ENCODE peak calls at places on chromosome 3, in seven cellular contexts. One of them, this sample, is unnamed.

GRCh38 chr3:130841357-130841756 is 52.5 kb upstream of the ATP2C1 start:
- DNase-seq in A549: no peak
- DNase-seq in stomach: no peak
- DNase-seq in lower leg skin: no peak
- DNase-seq in transverse colon: no peak
- DNase-seq in breast epithelium: no peak
- DNase-seq in body of pancreas: no peak
- DNase-seq in this sample: no peak

GRCh38 chr3:125556314-125556713 is 36.3 kb upstream of the SNX4 start:
- DNase-seq in body of pancreas: no peak
- DNase-seq in transverse colon: no peak
- DNase-seq in stomach: no peak
- DNase-seq in A549: no peak
- DNase-seq in lower leg skin: no peak
- DNase-seq in breast epithelium: no peak
- DNase-seq in this sample: no peak

GRCh38 chr3:186519021-186519658 is 25.0 kb downstream of the CRYGS start:
- DNase-seq in transverse colon: no peak
- DNase-seq in body of pancreas: no peak
- DNase-seq in A549: no peak
- DNase-seq in lower leg skin: no peak
- DNase-seq in breast epithelium: no peak
- DNase-seq in stomach: no peak
- DNase-seq in this sample: no peak

GRCh38 chr3:28859897-28860296 is 421.0 kb upstream of the RBMS3 start:
- DNase-seq in transverse colon: no peak
- DNase-seq in body of pancreas: no peak
- DNase-seq in breast epithelium: no peak
- DNase-seq in A549: no peak
- DNase-seq in stomach: no peak
- DNase-seq in lower leg skin: no peak
- DNase-seq in this sample: no peak

GRCh38 chr3:65005481-65005880 is 317.7 kb upstream of the ADAMTS9 start:
- DNase-seq in body of pancreas: no peak
- DNase-seq in lower leg skin: no peak
- DNase-seq in stomach: no peak
- DNase-seq in breast epithelium: no peak
- DNase-seq in A549: no peak
- DNase-seq in transverse colon: no peak
- DNase-seq in this sample: no peak

GRCh38 chr3:125120370-125121122 is 64.7 kb upstream of the HEG1 start:
- DNase-seq in transverse colon: no peak
- DNase-seq in lower leg skin: no peak
- DNase-seq in breast epithelium: no peak
- DNase-seq in stomach: no peak
- DNase-seq in body of pancreas: no peak
- DNase-seq in A549: no peak
- DNase-seq in this sample: no peak

GRCh38 chr3:38141173-38141951 is 2.9 kb downstream of the MYD88 start:
- DNase-seq in A549: no peak
- DNase-seq in breast epithelium: no peak
- DNase-seq in body of pancreas: no peak
- DNase-seq in stomach: no peak
- DNase-seq in lower leg skin: no peak
- DNase-seq in transverse colon: no peak
- DNase-seq in this sample: no peak

GRCh38 chr3:102238362-102238761 is 196.5 kb upstream of the ZPLD1 start:
- DNase-seq in body of pancreas: no peak
- DNase-seq in lower leg skin: no peak
- DNase-seq in breast epithelium: no peak
- DNase-seq in stomach: no peak
- DNase-seq in A549: no peak
- DNase-seq in transverse colon: peak; percentile 22
- DNase-seq in this sample: no peak

GRCh38 chr3:42751609-42752008 is 21.4 kb downstream of the CCDC13 start:
- DNase-seq in A549: no peak
- DNase-seq in lower leg skin: no peak
- DNase-seq in stomach: peak; percentile 25
- DNase-seq in transverse colon: no peak
- DNase-seq in breast epithelium: no peak
- DNase-seq in body of pancreas: no peak
- DNase-seq in this sample: no peak

GRCh38 chr3:41404601-41405000 is 205.3 kb downstream of the CTNNB1 start:
- DNase-seq in transverse colon: no peak
- DNase-seq in lower leg skin: no peak
- DNase-seq in body of pancreas: no peak
- DNase-seq in A549: no peak
- DNase-seq in stomach: no peak
- DNase-seq in breast epithelium: no peak
- DNase-seq in this sample: no peak

GRCh38 chr3:10518506-10519150 is 13.2 kb upstream of the ATP2B2 start:
- DNase-seq in A549: no peak
- DNase-seq in transverse colon: no peak
- DNase-seq in breast epithelium: no peak
- DNase-seq in lower leg skin: no peak
- DNase-seq in stomach: peak; percentile 16
- DNase-seq in body of pancreas: no peak
- DNase-seq in this sample: peak; percentile 15

GRCh38 chr3:43796041-43796596 is 105.4 kb downstream of the ABHD5 start:
- DNase-seq in body of pancreas: no peak
- DNase-seq in lower leg skin: no peak
- DNase-seq in A549: no peak
- DNase-seq in breast epithelium: no peak
- DNase-seq in stomach: no peak
- DNase-seq in transverse colon: no peak
- DNase-seq in this sample: no peak

GRCh38 chr3:132317229-132317948 is at the start of gene ACP3:
- DNase-seq in breast epithelium: peak; percentile 53
- DNase-seq in transverse colon: peak; percentile 15
- DNase-seq in A549: no peak
- DNase-seq in lower leg skin: peak; percentile 37
- DNase-seq in stomach: peak; percentile 62
- DNase-seq in body of pancreas: peak; percentile 67
- DNase-seq in this sample: peak; percentile 63

GRCh38 chr3:150761831-150762661 is 923 bp downstream of the SIAH2 start:
- DNase-seq in A549: peak; percentile 78
- DNase-seq in lower leg skin: peak; percentile 71
- DNase-seq in body of pancreas: peak; percentile 58
- DNase-seq in breast epithelium: peak; percentile 38
- DNase-seq in transverse colon: peak; percentile 63
- DNase-seq in stomach: peak; percentile 64
- DNase-seq in this sample: peak; percentile 54

GRCh38 chr3:66483006-66483928 is 17.6 kb downstream of the LRIG1 start:
- DNase-seq in transverse colon: peak; percentile 57
- DNase-seq in lower leg skin: no peak
- DNase-seq in A549: no peak
- DNase-seq in body of pancreas: peak; percentile 62
- DNase-seq in stomach: peak; percentile 59
- DNase-seq in breast epithelium: no peak
- DNase-seq in this sample: peak; percentile 89

GRCh38 chr3:44248152-44248551 is 6.5 kb downstream of the TOPAZ1 start:
- DNase-seq in breast epithelium: no peak
- DNase-seq in transverse colon: no peak
- DNase-seq in lower leg skin: no peak
- DNase-seq in body of pancreas: no peak
- DNase-seq in A549: no peak
- DNase-seq in stomach: no peak
- DNase-seq in this sample: no peak

GRCh38 chr3:134373278-134373941 is 837 bp downstream of the AMOTL2 start:
- DNase-seq in breast epithelium: peak; percentile 89
- DNase-seq in transverse colon: peak; percentile 78
- DNase-seq in body of pancreas: peak; percentile 84
- DNase-seq in stomach: peak; percentile 85
- DNase-seq in lower leg skin: peak; percentile 85
- DNase-seq in A549: no peak
- DNase-seq in this sample: peak; percentile 89

GRCh38 chr3:124995460-124995994 is 60.3 kb downstream of the HEG1 start:
- DNase-seq in transverse colon: peak; percentile 65
- DNase-seq in stomach: peak; percentile 55
- DNase-seq in A549: peak; percentile 56
- DNase-seq in breast epithelium: peak; percentile 31
- DNase-seq in body of pancreas: peak; percentile 34
- DNase-seq in lower leg skin: peak; percentile 47
- DNase-seq in this sample: peak; percentile 64

GRCh38 chr3:192220915-192221314 is 506.4 kb downstream of the FGF12 start:
- DNase-seq in transverse colon: no peak
- DNase-seq in lower leg skin: no peak
- DNase-seq in A549: no peak
- DNase-seq in body of pancreas: no peak
- DNase-seq in stomach: no peak
- DNase-seq in breast epithelium: no peak
- DNase-seq in this sample: no peak

GRCh38 chr3:65914032-65914739 is 124.5 kb downstream of the MAGI1 start:
- DNase-seq in breast epithelium: no peak
- DNase-seq in transverse colon: no peak
- DNase-seq in stomach: no peak
- DNase-seq in body of pancreas: no peak
- DNase-seq in A549: no peak
- DNase-seq in lower leg skin: no peak
- DNase-seq in this sample: no peak

GRCh38 chr3:131381445-131382291 is at the start of gene NUDT16:
- DNase-seq in A549: peak; percentile 87
- DNase-seq in lower leg skin: peak; percentile 100
- DNase-seq in body of pancreas: peak; percentile 100
- DNase-seq in breast epithelium: peak; percentile 99
- DNase-seq in stomach: peak; percentile 100
- DNase-seq in transverse colon: peak; percentile 100
- DNase-seq in this sample: peak; percentile 100

GRCh38 chr3:11601446-11602241 is 42.1 kb downstream of the VGLL4 start:
- DNase-seq in breast epithelium: peak; percentile 48
- DNase-seq in A549: no peak
- DNase-seq in body of pancreas: no peak
- DNase-seq in transverse colon: no peak
- DNase-seq in stomach: peak; percentile 60
- DNase-seq in lower leg skin: no peak
- DNase-seq in this sample: peak; percentile 68

DNA sequence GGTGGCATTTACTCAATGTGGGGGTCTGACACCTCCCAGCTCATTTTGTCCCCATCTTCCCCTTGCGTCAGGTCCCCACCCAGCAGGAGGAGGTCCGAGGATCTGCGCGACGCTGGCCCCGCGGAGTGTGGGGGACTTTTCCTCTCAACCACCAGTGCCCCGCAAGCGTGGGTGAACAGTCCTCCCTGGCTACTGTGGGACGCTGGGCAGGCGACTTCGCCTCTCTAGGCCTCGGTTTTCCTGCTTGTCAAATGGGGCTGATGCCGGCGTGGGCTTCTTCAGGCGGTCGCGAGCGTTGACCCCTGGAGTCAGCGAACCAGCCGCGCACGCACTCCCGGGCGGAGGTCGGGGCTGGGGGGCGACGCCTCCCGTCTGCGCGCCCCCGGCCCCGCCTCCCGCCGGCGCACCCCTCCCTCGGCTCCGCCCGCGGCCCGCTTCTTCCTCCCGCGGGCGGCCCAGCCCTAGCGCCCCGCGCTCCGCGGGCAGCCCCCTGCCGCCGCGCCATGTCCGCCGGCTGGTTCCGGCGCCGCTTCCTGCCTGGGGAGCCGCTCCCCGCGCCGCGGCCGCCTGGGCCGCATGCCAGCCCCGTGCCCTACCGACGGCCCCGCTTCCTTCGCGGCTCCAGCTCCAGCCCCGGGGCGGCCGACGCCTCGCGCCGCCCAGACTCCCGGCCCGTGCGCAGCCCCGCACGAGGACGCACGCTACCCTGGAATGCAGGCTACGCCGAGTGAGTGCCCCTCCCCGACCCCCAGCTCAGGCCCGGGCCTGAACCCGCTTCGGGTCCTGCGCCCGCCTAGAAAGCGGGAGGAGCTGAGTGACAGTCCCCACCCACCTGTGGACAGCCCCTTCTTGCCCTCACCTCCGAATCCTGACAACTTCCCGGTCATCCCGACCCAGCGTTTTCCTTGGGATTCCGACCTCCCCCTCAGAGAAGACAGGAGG is at the start of gene PPM1M:
- DNase-seq in breast epithelium: no peak
- DNase-seq in transverse colon: peak; percentile 67
- DNase-seq in lower leg skin: no peak
- DNase-seq in stomach: peak; percentile 58
- DNase-seq in body of pancreas: peak; percentile 47
- DNase-seq in A549: peak; percentile 46
- DNase-seq in this sample: peak; percentile 55
- TF ChIP-seq POLR2A in breast epithelium: peak; percentile 15
- TF ChIP-seq POLR2A in transverse colon: no peak
- TF ChIP-seq POLR2A in lower leg skin: no peak
- TF ChIP-seq POLR2A in stomach: no peak
- TF ChIP-seq POLR2A in body of pancreas: no peak
- TF ChIP-seq POLR2A in A549: peak; percentile 19
- TF ChIP-seq POLR2A in this sample: peak; percentile 46

GRCh38 chr3:48188266-48189201 is at the start of gene CDC25A:
- DNase-seq in lower leg skin: peak; percentile 96
- DNase-seq in breast epithelium: peak; percentile 97
- DNase-seq in stomach: peak; percentile 96
- DNase-seq in transverse colon: peak; percentile 98
- DNase-seq in body of pancreas: peak; percentile 97
- DNase-seq in A549: peak; percentile 90
- DNase-seq in this sample: peak; percentile 97
- TF ChIP-seq POLR2A in lower leg skin: no peak
- TF ChIP-seq POLR2A in breast epithelium: no peak
- TF ChIP-seq POLR2A in stomach: no peak
- TF ChIP-seq POLR2A in transverse colon: no peak
- TF ChIP-seq POLR2A in body of pancreas: no peak
- TF ChIP-seq POLR2A in A549: peak; percentile 36
- TF ChIP-seq POLR2A in this sample: no peak

DNA sequence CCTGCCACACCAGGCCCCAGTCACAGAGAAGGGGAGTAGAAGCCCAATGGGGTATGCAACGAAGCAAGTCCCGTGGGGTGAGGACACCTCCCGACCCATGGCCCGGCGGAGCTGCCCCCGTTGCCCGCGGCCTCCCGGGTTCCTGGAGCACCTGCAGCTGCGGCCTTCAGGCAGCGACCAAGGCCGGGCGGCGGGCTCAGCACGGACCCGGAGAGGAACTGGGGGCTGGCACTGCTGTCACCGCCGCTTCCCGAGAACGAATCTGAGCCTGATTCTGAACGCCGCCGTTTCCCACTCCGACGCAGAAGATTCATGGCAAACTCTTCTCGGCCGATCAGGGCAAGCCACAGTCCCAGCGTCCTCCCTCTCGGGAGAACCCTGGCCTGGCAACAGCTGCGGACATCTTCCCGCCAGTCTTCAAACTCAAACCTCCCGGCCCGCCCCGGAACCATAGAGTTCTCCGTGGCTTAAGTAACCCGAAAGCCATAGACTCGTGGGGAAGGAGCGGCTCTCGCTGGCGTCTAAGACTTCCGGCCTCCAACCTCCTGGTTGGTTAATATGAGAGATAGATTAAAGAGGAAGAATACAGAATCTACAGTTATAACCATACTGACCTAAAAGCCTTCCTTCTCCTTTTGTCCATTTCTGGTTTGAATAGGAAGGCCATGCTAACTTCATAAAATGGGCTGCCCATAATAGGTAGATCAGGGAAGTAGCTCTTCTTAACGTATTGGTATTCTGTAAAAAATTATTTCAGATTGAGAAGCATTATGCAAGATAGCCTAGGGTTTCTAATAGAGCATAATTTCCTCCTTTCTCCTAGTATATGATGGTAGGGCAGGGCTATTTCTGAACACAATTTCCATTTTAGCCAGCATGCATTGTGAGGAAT is at the start of gene POLQ:
- DNase-seq in A549: peak; percentile 92
- DNase-seq in stomach: peak; percentile 91
- DNase-seq in breast epithelium: peak; percentile 79
- DNase-seq in body of pancreas: peak; percentile 91
- DNase-seq in lower leg skin: peak; percentile 89
- DNase-seq in transverse colon: peak; percentile 92
- DNase-seq in this sample: peak; percentile 87
- TF ChIP-seq POLR2A in A549: peak; percentile 48
- TF ChIP-seq POLR2A in stomach: no peak
- TF ChIP-seq POLR2A in breast epithelium: no peak
- TF ChIP-seq POLR2A in body of pancreas: peak; percentile 44
- TF ChIP-seq POLR2A in lower leg skin: no peak
- TF ChIP-seq POLR2A in transverse colon: peak; percentile 26
- TF ChIP-seq POLR2A in this sample: no peak

GRCh38 chr3:112776836-112777235 is 69.8 kb downstream of the CD200R1L start:
- DNase-seq in stomach: no peak
- DNase-seq in A549: no peak
- DNase-seq in lower leg skin: no peak
- DNase-seq in breast epithelium: no peak
- DNase-seq in body of pancreas: no peak
- DNase-seq in transverse colon: no peak
- DNase-seq in this sample: no peak
- TF ChIP-seq POLR2A in stomach: no peak
- TF ChIP-seq POLR2A in A549: no peak
- TF ChIP-seq POLR2A in lower leg skin: no peak
- TF ChIP-seq POLR2A in breast epithelium: no peak
- TF ChIP-seq POLR2A in body of pancreas: no peak
- TF ChIP-seq POLR2A in transverse colon: no peak
- TF ChIP-seq POLR2A in this sample: no peak